ENCODE peak calls at places on chromosomes 6 and 20, in eight cellular contexts. H, Q, S, G, Z, N, T and V are unnamed samples.

GRCh38 chr20:46995561-46996142 is 101.0 kb downstream of the EYA2 start:
- DNase-seq in H (no peak), Q (no peak), S (no peak), G (no peak), Z (no peak), N (no peak), T (no peak), V (peak; percentile 73)

GRCh38 chr20:32792316-32792715 is 27.4 kb upstream of the MAPRE1 start:
- DNase-seq in H (peak; percentile 28), Q (peak; percentile 5), S (no peak), G (no peak), Z (peak; percentile 65), N (no peak), T (no peak), V (no peak)

GRCh38 chr6:79864001-79864400 is 83.4 kb downstream of the ELOVL4 start:
- DNase-seq in H (no peak), Q (no peak), S (no peak), G (no peak), Z (no peak), N (no peak), T (no peak), V (no peak)

GRCh38 chr6:15824851-15825250 is 162.0 kb upstream of the DTNBP1 start:
- DNase-seq in H (no peak), Q (no peak), S (no peak), G (no peak), Z (no peak), N (no peak), T (no peak), V (no peak)

GRCh38 chr6:143224516-143224915 is 163.8 kb downstream of the AIG1 start:
- DNase-seq in H (no peak), Q (peak; percentile 31), S (peak; percentile 45), G (no peak), Z (no peak), N (no peak), T (no peak), V (no peak)

GRCh38 chr6:3911614-3912336 is 62.6 kb downstream of the FAM50B start:
- DNase-seq in H (peak; percentile 79), Q (peak; percentile 92), S (peak; percentile 87), G (peak; percentile 38), Z (peak; percentile 80), N (no peak), T (no peak), V (no peak)

GRCh38 chr20:8858181-8858794 is 210.6 kb upstream of the PLCB4 start:
- DNase-seq in H (peak; percentile 62), Q (peak; percentile 4), S (no peak), G (no peak), Z (no peak), N (no peak), T (no peak), V (no peak)

GRCh38 chr6:140546640-140547039 is 1172.2 kb upstream of the CITED2 start:
- DNase-seq in H (peak; percentile 51), Q (no peak), S (peak; percentile 54), G (no peak), Z (no peak), N (no peak), T (no peak), V (no peak)

GRCh38 chr6:139288496-139289040 is 3.2 kb downstream of the TXLNB start:
- DNase-seq in H (no peak), Q (no peak), S (no peak), G (no peak), Z (no peak), N (no peak), T (no peak), V (no peak)

GRCh38 chr6:153553627-153554026 is 422.5 kb upstream of the RGS17 start:
- DNase-seq in H (peak; percentile 51), Q (peak; percentile 25), S (peak; percentile 35), G (no peak), Z (peak; percentile 76), N (no peak), T (peak; percentile 28), V (no peak)
- TF ChIP-seq CTCF in H (peak; percentile 75), Q (peak; percentile 54), S (peak; percentile 63), G (peak; percentile 56), Z (peak; percentile 73), N (peak; percentile 43), T (no peak), V (no peak)

GRCh38 chr6:87870606-87871005 is 168.6 kb upstream of the AKIRIN2 start:
- DNase-seq in H (peak; percentile 58), Q (peak; percentile 2), S (no peak), G (no peak), Z (no peak), N (no peak), T (no peak), V (no peak)

GRCh38 chr6:87881342-87881895 is 166.2 kb upstream of the SPACA1 start:
- DNase-seq in H (no peak), Q (no peak), S (peak; percentile 20), G (no peak), Z (no peak), N (no peak), T (no peak), V (no peak)

GRCh38 chr6:87873556-87873955 is 171.5 kb upstream of the AKIRIN2 start:
- DNase-seq in H (no peak), Q (no peak), S (peak; percentile 24), G (no peak), Z (no peak), N (no peak), T (no peak), V (no peak)

GRCh38 chr6:87879144-87879861 is 168.3 kb upstream of the SPACA1 start:
- DNase-seq in H (peak; percentile 11), Q (no peak), S (no peak), G (no peak), Z (no peak), N (no peak), T (no peak), V (peak; percentile 45)

DNA sequence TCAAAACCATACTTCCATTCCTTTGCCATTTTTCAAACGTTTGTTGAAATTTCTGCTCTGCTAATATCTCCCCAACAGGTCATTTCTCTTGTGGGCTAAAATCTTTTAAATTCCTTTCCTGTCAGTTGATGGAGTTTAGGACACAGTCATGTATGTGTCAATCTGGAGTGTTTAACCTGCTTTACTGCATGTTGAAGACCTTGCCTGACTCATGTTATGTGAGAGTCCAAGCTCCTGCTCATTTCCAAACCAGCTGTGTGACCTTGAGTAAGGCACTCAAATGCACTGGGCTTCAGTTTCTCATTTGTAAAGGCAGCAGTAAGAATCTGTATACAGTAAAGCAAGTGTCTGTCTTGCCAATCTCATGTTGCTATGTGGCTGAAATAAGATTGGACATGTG is 171.9 kb upstream of the SPACA1 start:
- DNase-seq in H (no peak), Q (no peak), S (peak; percentile 56), G (no peak), Z (no peak), N (no peak), T (no peak), V (no peak)
- TF ChIP-seq CTCF in H (no peak), Q (no peak), S (no peak), G (no peak), Z (no peak), N (no peak), T (no peak), V (no peak)

GRCh38 chr6:75368864-75369402 is 84.3 kb upstream of the TMEM30A start:
- DNase-seq in H (peak; percentile 18), Q (no peak), S (no peak), G (no peak), Z (no peak), N (no peak), T (no peak), V (no peak)

GRCh38 chr6:75372884-75373283 is 88.3 kb upstream of the TMEM30A start:
- DNase-seq in H (no peak), Q (no peak), S (no peak), G (no peak), Z (no peak), N (no peak), T (no peak), V (no peak)

GRCh38 chr6:75363304-75363703 is 78.7 kb upstream of the TMEM30A start:
- DNase-seq in H (peak; percentile 12), Q (no peak), S (peak; percentile 22), G (no peak), Z (no peak), N (no peak), T (no peak), V (no peak)

DNA sequence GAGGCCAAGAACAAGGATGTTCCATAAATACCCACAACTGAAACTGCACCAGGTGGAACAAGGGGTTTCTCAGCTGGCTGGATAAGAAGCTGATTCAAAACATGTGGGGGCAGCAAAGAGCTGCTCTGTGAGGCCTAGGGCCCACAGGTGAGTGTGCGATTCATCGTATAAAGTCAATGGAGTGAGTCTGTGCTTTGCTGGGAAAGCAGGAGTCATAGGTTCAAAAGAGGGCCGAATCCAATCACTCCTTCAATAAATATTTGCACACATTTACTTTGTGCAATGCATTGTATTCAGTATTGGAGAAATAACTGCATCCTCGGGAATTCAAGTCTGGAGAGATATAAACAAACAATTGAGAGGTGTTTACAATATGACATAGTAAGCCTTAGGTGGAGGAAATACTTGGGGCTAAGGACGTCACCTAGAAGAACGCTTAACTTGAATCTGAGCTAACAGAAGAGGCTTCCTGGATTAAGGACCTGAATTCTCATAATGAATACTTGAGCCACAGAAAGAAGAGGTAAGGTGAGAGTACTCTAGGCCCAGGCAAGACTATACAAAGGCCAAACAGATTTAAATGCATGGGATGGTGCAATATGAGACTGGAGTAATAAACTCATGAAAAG is 83.7 kb upstream of the TMEM30A start:
- DNase-seq in H (peak; percentile 63), Q (peak; percentile 41), S (peak; percentile 67), G (no peak), Z (peak; percentile 21), N (peak; percentile 34), T (peak; percentile 58), V (no peak)
- TF ChIP-seq CTCF in H (peak; percentile 77), Q (peak; percentile 55), S (peak; percentile 73), G (peak; percentile 66), Z (peak; percentile 55), N (peak; percentile 75), T (no peak), V (no peak)

DNA sequence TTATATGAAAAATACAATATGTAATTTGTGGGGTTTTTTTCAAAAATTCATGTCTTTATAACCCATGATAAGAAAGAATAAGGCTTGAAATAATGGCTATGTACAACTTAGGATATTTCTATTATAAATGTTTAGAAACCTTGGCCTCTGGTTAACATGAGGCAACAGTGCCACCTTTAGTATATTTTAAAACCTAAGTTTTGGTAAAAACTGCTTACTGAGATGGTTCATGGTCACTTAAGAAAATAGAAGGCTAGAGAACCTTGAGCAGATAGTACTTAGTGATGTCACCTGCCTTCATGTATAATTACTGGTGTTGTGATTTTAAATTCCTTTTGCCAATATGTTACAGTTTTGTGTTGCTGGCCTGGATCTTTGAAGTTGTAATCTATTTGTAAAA is 176.5 kb downstream of the ADGB start:
- DNase-seq in H (peak; percentile 50), Q (peak; percentile 28), S (peak; percentile 3), G (no peak), Z (no peak), N (no peak), T (no peak), V (no peak)
- TF ChIP-seq CTCF in H (no peak), Q (no peak), S (no peak), G (peak; percentile 11), Z (no peak), N (no peak), T (no peak), V (no peak)

GRCh38 chr20:37897008-37897548 is 5.8 kb upstream of the VSTM2L start:
- DNase-seq in H (peak; percentile 37), Q (peak; percentile 33), S (no peak), G (no peak), Z (peak; percentile 59), N (no peak), T (peak; percentile 56), V (peak; percentile 71)
- TF ChIP-seq CTCF in H (peak; percentile 66), Q (peak; percentile 40), S (peak; percentile 5), G (no peak), Z (peak; percentile 49), N (peak; percentile 50), T (peak; percentile 23), V (peak; percentile 11)